ENCODE peak calls at places on chromosomes 1 and 21, in six cellular contexts. One of them, this sample, is unnamed.

GRCh38 chr1:208997726-208998312 is 585.7 kb upstream of the CAMK1G start:
- DNase-seq in sigmoid colon: no peak
- DNase-seq in mammary epithelial cell: no peak
- DNase-seq in kidney: no peak
- DNase-seq in PC-3: peak
- DNase-seq in upper lobe of left lung: no peak
- DNase-seq in this sample: peak

GRCh38 chr1:220378571-220379302 is 106.5 kb upstream of the RAB3GAP2 start:
- DNase-seq in kidney: no peak
- DNase-seq in PC-3: peak
- DNase-seq in upper lobe of left lung: no peak
- DNase-seq in sigmoid colon: no peak
- DNase-seq in mammary epithelial cell: no peak
- DNase-seq in this sample: no peak

GRCh38 chr1:219304227-219305226 is 130.8 kb downstream of the LYPLAL1 start:
- DNase-seq in upper lobe of left lung: no peak
- DNase-seq in PC-3: peak
- DNase-seq in mammary epithelial cell: peak
- DNase-seq in kidney: no peak
- DNase-seq in sigmoid colon: no peak
- DNase-seq in this sample: peak

GRCh38 chr1:238953448-238953847 is 432.9 kb upstream of the CHRM3 start:
- DNase-seq in kidney: no peak
- DNase-seq in sigmoid colon: no peak
- DNase-seq in mammary epithelial cell: no peak
- DNase-seq in upper lobe of left lung: no peak
- DNase-seq in PC-3: peak
- DNase-seq in this sample: no peak

GRCh38 chr1:94621392-94621791 is 79.8 kb upstream of the F3 start:
- DNase-seq in upper lobe of left lung: no peak
- DNase-seq in kidney: peak
- DNase-seq in sigmoid colon: no peak
- DNase-seq in PC-3: peak
- DNase-seq in mammary epithelial cell: peak
- DNase-seq in this sample: peak

GRCh38 chr21:44428281-44428942 is 26.9 kb upstream of the LRRC3 start:
- DNase-seq in sigmoid colon: peak
- DNase-seq in PC-3: peak
- DNase-seq in upper lobe of left lung: no peak
- DNase-seq in kidney: peak
- DNase-seq in mammary epithelial cell: peak
- DNase-seq in this sample: peak

GRCh38 chr1:192010406-192010805 is 147.9 kb upstream of the RGS18 start:
- DNase-seq in sigmoid colon: no peak
- DNase-seq in upper lobe of left lung: no peak
- DNase-seq in kidney: no peak
- DNase-seq in PC-3: no peak
- DNase-seq in mammary epithelial cell: no peak
- DNase-seq in this sample: peak

GRCh38 chr1:118074101-118074500 is 110.9 kb downstream of the SPAG17 start:
- DNase-seq in mammary epithelial cell: no peak
- DNase-seq in kidney: no peak
- DNase-seq in upper lobe of left lung: no peak
- DNase-seq in sigmoid colon: no peak
- DNase-seq in PC-3: no peak
- DNase-seq in this sample: no peak

GRCh38 chr1:228021526-228022030 is 14.8 kb downstream of the WNT3A start:
- DNase-seq in mammary epithelial cell: no peak
- DNase-seq in PC-3: no peak
- DNase-seq in kidney: peak
- DNase-seq in upper lobe of left lung: no peak
- DNase-seq in sigmoid colon: peak
- DNase-seq in this sample: no peak

GRCh38 chr1:56315293-56315942 is 263.9 kb downstream of the PLPP3 start:
- DNase-seq in mammary epithelial cell: no peak
- DNase-seq in PC-3: peak
- DNase-seq in upper lobe of left lung: no peak
- DNase-seq in kidney: no peak
- DNase-seq in sigmoid colon: no peak
- DNase-seq in this sample: no peak

GRCh38 chr1:85137660-85138059 is 63.2 kb downstream of the SYDE2 start:
- DNase-seq in upper lobe of left lung: peak
- DNase-seq in mammary epithelial cell: peak
- DNase-seq in kidney: peak
- DNase-seq in sigmoid colon: peak
- DNase-seq in PC-3: no peak
- DNase-seq in this sample: no peak

GRCh38 chr1:84973493-84974334 is 23.2 kb downstream of the MCOLN2 start:
- DNase-seq in mammary epithelial cell: no peak
- DNase-seq in PC-3: no peak
- DNase-seq in kidney: no peak
- DNase-seq in upper lobe of left lung: no peak
- DNase-seq in sigmoid colon: no peak
- DNase-seq in this sample: peak

GRCh38 chr1:173210716-173211231 is 3.6 kb upstream of the TNFSF4 start:
- DNase-seq in kidney: no peak
- DNase-seq in PC-3: no peak
- DNase-seq in sigmoid colon: no peak
- DNase-seq in mammary epithelial cell: no peak
- DNase-seq in upper lobe of left lung: no peak
- DNase-seq in this sample: no peak

GRCh38 chr1:1610796-1611597 is 4.3 kb upstream of the MIB2 start:
- DNase-seq in PC-3: no peak
- DNase-seq in mammary epithelial cell: no peak
- DNase-seq in sigmoid colon: no peak
- DNase-seq in upper lobe of left lung: no peak
- DNase-seq in kidney: peak
- DNase-seq in this sample: no peak

GRCh38 chr1:67771152-67771551 is 62.1 kb downstream of the GNG12 start:
- DNase-seq in kidney: no peak
- DNase-seq in PC-3: peak
- DNase-seq in upper lobe of left lung: no peak
- DNase-seq in mammary epithelial cell: peak
- DNase-seq in sigmoid colon: no peak
- DNase-seq in this sample: peak
- TF ChIP-seq CTCF in kidney: no peak
- TF ChIP-seq CTCF in PC-3: peak
- TF ChIP-seq CTCF in upper lobe of left lung: no peak
- TF ChIP-seq CTCF in mammary epithelial cell: peak
- TF ChIP-seq CTCF in sigmoid colon: no peak
- TF ChIP-seq CTCF in this sample: peak

GRCh38 chr1:247121382-247121781 is 17.2 kb upstream of the ZNF669 start:
- DNase-seq in mammary epithelial cell: no peak
- DNase-seq in upper lobe of left lung: no peak
- DNase-seq in sigmoid colon: no peak
- DNase-seq in PC-3: no peak
- DNase-seq in kidney: no peak
- DNase-seq in this sample: no peak

GRCh38 chr1:247119600-247120407 is 15.6 kb upstream of the ZNF669 start:
- DNase-seq in mammary epithelial cell: no peak
- DNase-seq in kidney: no peak
- DNase-seq in sigmoid colon: no peak
- DNase-seq in upper lobe of left lung: no peak
- DNase-seq in PC-3: no peak
- DNase-seq in this sample: no peak

GRCh38 chr1:247115141-247115510 is 11.0 kb upstream of the ZNF669 start:
- DNase-seq in mammary epithelial cell: no peak
- DNase-seq in PC-3: no peak
- DNase-seq in kidney: no peak
- DNase-seq in upper lobe of left lung: no peak
- DNase-seq in sigmoid colon: no peak
- DNase-seq in this sample: no peak

GRCh38 chr1:247115545-247115944 is 11.4 kb upstream of the ZNF669 start:
- DNase-seq in sigmoid colon: no peak
- DNase-seq in upper lobe of left lung: no peak
- DNase-seq in kidney: no peak
- DNase-seq in mammary epithelial cell: no peak
- DNase-seq in PC-3: no peak
- DNase-seq in this sample: no peak

GRCh38 chr1:247118946-247119446 is 14.8 kb upstream of the ZNF669 start:
- DNase-seq in kidney: no peak
- DNase-seq in sigmoid colon: no peak
- DNase-seq in mammary epithelial cell: no peak
- DNase-seq in upper lobe of left lung: no peak
- DNase-seq in PC-3: peak
- DNase-seq in this sample: peak
- TF ChIP-seq CTCF in kidney: no peak
- TF ChIP-seq CTCF in sigmoid colon: no peak
- TF ChIP-seq CTCF in mammary epithelial cell: no peak
- TF ChIP-seq CTCF in upper lobe of left lung: no peak
- TF ChIP-seq CTCF in PC-3: peak
- TF ChIP-seq CTCF in this sample: peak

DNA sequence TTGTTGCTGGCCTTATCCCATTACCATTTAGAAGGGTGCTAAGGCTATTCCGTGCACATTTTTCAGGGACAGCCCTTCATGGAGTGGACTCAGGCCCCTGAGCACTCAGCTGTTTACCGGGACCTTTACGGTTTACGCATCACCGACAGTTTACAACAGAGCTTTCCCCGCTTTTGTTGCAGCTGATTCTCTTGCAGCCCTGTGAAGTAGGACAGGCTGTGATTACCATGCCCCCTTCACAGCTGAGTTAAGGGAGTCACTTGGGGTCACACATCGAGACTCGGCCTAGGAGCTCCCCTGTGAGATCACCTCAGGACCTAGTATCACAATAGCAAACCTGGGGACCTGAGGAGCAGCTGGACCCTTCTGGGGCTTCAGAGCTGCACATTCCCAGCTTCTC is 41.9 kb downstream of the PTPRF start:
- DNase-seq in kidney: no peak
- DNase-seq in PC-3: no peak
- DNase-seq in mammary epithelial cell: no peak
- DNase-seq in sigmoid colon: no peak
- DNase-seq in upper lobe of left lung: no peak
- DNase-seq in this sample: no peak
- TF ChIP-seq CTCF in kidney: no peak
- TF ChIP-seq CTCF in PC-3: no peak
- TF ChIP-seq CTCF in mammary epithelial cell: no peak
- TF ChIP-seq CTCF in sigmoid colon: no peak
- TF ChIP-seq CTCF in upper lobe of left lung: no peak
- TF ChIP-seq CTCF in this sample: no peak

GRCh38 chr1:151011154-151011850 is 3.1 kb downstream of the PRUNE1 start:
- DNase-seq in kidney: no peak
- DNase-seq in upper lobe of left lung: no peak
- DNase-seq in sigmoid colon: no peak
- DNase-seq in PC-3: no peak
- DNase-seq in mammary epithelial cell: no peak
- DNase-seq in this sample: no peak
- TF ChIP-seq CTCF in kidney: no peak
- TF ChIP-seq CTCF in upper lobe of left lung: no peak
- TF ChIP-seq CTCF in sigmoid colon: no peak
- TF ChIP-seq CTCF in PC-3: no peak
- TF ChIP-seq CTCF in mammary epithelial cell: no peak
- TF ChIP-seq CTCF in this sample: no peak

GRCh38 chr1:77313491-77313890 is 31.7 kb downstream of the AK5 start:
- DNase-seq in PC-3: peak
- DNase-seq in upper lobe of left lung: no peak
- DNase-seq in mammary epithelial cell: no peak
- DNase-seq in kidney: no peak
- DNase-seq in sigmoid colon: no peak
- DNase-seq in this sample: peak
- TF ChIP-seq CTCF in PC-3: peak
- TF ChIP-seq CTCF in upper lobe of left lung: no peak
- TF ChIP-seq CTCF in mammary epithelial cell: peak
- TF ChIP-seq CTCF in kidney: peak
- TF ChIP-seq CTCF in sigmoid colon: no peak
- TF ChIP-seq CTCF in this sample: peak

DNA sequence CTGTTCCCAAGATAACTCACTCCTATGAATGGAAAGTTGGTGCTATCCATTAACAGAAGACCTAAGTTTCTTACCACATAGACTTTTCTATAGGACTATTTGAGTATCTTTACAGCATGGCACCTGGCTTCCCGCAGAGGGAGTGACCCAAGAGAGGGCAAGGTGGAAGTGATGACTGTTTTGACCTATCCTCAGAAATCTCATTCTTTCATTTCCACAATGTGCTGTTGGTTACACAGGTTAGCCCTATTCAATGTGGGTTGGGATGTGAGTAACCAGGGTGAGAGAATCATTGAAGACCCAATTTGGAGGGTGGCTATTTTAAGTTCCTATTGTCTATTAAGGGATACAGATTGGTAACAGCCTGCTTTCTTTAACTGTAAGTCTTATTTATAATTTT is 38.3 kb upstream of the NEXN start:
- DNase-seq in PC-3: no peak
- DNase-seq in kidney: no peak
- DNase-seq in sigmoid colon: no peak
- DNase-seq in mammary epithelial cell: no peak
- DNase-seq in upper lobe of left lung: no peak
- DNase-seq in this sample: no peak
- TF ChIP-seq CTCF in PC-3: no peak
- TF ChIP-seq CTCF in kidney: no peak
- TF ChIP-seq CTCF in sigmoid colon: no peak
- TF ChIP-seq CTCF in mammary epithelial cell: no peak
- TF ChIP-seq CTCF in upper lobe of left lung: no peak
- TF ChIP-seq CTCF in this sample: no peak

DNA sequence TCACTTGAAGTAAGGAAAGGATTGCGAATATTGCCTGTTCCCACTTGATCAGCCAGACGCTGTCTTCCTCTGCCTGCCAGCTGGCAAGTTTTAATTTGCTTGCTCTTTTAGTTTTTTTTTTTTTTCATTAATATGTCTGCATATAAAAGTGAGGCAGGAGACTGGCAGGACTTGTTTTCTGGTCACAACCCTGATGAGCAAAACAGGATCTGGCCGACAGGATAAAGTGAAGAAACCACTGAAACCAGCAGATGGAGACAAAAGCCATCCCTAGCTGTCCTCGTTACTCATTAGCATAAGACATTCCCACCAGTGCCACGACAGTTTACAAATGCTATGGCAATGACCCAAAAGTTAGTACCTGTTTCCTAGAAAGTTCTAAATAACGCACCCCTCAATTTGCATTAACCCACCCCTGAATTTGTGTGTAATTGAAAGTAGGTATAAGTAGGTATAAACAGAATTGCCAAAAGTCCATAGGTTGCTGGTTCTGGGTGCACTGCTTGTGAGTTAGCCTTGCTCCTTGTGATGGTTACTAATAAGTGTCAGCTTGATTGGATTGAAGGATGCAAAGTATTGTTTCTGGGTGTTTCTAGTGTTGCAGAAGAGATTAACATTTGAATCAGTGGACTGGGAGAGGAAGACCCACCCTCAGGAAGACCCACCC is 60.8 kb downstream of the ZNF684 start:
- DNase-seq in sigmoid colon: no peak
- DNase-seq in mammary epithelial cell: peak
- DNase-seq in upper lobe of left lung: no peak
- DNase-seq in PC-3: peak
- DNase-seq in kidney: no peak
- DNase-seq in this sample: peak
- TF ChIP-seq CTCF in sigmoid colon: peak
- TF ChIP-seq CTCF in mammary epithelial cell: peak
- TF ChIP-seq CTCF in upper lobe of left lung: peak
- TF ChIP-seq CTCF in PC-3: peak
- TF ChIP-seq CTCF in kidney: peak
- TF ChIP-seq CTCF in this sample: peak